ENCODE peak calls at places on chromosomes 7 and 10, in eight cellular contexts. N is esophagus muscularis mucosa, V is tibial nerve, P is testis, X is prostate gland, U is NB4, K is body of pancreas, F is lower leg skin. J is an unnamed sample.

GRCh38 chr7:16660702-16661464 is 14.9 kb downstream of the BZW2 start:
- DNase-seq in N (no peak), V (no peak), P (no peak), X (no peak), U (peak; percentile 75), K (no peak), F (no peak), J (no peak)

GRCh38 chr10:58010076-58010475 is 257.6 kb downstream of the IPMK start:
- DNase-seq in N (no peak), V (no peak), P (no peak), X (no peak), U (no peak), K (no peak), F (no peak), J (no peak)

GRCh38 chr10:122054046-122055025 is 65.4 kb downstream of the TACC2 start:
- DNase-seq in N (no peak), V (peak; percentile 59), P (peak; percentile 60), X (no peak), U (peak; percentile 75), K (peak; percentile 49), F (no peak), J (peak; percentile 64)

GRCh38 chr7:37366445-37366844 is 82.2 kb downstream of the ELMO1 start:
- DNase-seq in N (no peak), V (no peak), P (no peak), X (no peak), U (no peak), K (no peak), F (no peak), J (no peak)

GRCh38 chr7:112056409-112056808 is 149.8 kb downstream of the DOCK4 start:
- DNase-seq in N (no peak), V (no peak), P (no peak), X (no peak), U (no peak), K (no peak), F (no peak), J (no peak)

GRCh38 chr10:15196335-15196834 is 27.9 kb upstream of the NMT2 start:
- DNase-seq in N (no peak), V (no peak), P (no peak), X (no peak), U (no peak), K (no peak), F (no peak), J (no peak)

GRCh38 chr10:112409274-112409673 is 35.4 kb downstream of the ACSL5 start:
- DNase-seq in N (no peak), V (no peak), P (no peak), X (no peak), U (no peak), K (no peak), F (no peak), J (no peak)

GRCh38 chr7:1669954-1670893 is at the start of gene ELFN1:
- DNase-seq in N (no peak), V (no peak), P (no peak), X (no peak), U (peak; percentile 50), K (peak; percentile 58), F (no peak), J (peak; percentile 56)

GRCh38 chr10:24344279-24344678 is 135.3 kb downstream of the KIAA1217 start:
- DNase-seq in N (no peak), V (no peak), P (no peak), X (peak; percentile 76), U (peak; percentile 22), K (peak; percentile 21), F (no peak), J (no peak)

GRCh38 chr10:24981161-24981710 is 28.8 kb upstream of the PRTFDC1 start:
- DNase-seq in N (no peak), V (no peak), P (no peak), X (no peak), U (no peak), K (no peak), F (no peak), J (no peak)

GRCh38 chr10:101484154-101484748 is 103.8 kb downstream of the POLL start:
- DNase-seq in N (no peak), V (no peak), P (no peak), X (no peak), U (no peak), K (no peak), F (no peak), J (no peak)

GRCh38 chr10:6956562-6956961 is 376.5 kb upstream of the PRKCQ start:
- DNase-seq in N (no peak), V (no peak), P (no peak), X (no peak), U (no peak), K (no peak), F (no peak), J (no peak)

GRCh38 chr7:7653568-7654187 is 13.1 kb downstream of the UMAD1 start:
- DNase-seq in N (no peak), V (no peak), P (no peak), X (no peak), U (peak; percentile 59), K (no peak), F (no peak), J (no peak)

GRCh38 chr7:115676080-115676479 is 354.5 kb downstream of the TFEC start:
- DNase-seq in N (no peak), V (peak; percentile 9), P (peak; percentile 77), X (peak; percentile 27), U (peak; percentile 20), K (no peak), F (no peak), J (no peak)

GRCh38 chr10:60283397-60283796 is 106.3 kb downstream of the ANK3 start:
- DNase-seq in N (no peak), V (no peak), P (no peak), X (no peak), U (no peak), K (no peak), F (no peak), J (no peak)

GRCh38 chr10:93058139-93058538 is 2.5 kb upstream of the CYP26C1 start:
- DNase-seq in N (no peak), V (no peak), P (no peak), X (no peak), U (no peak), K (no peak), F (no peak), J (no peak)

GRCh38 chr7:30308392-30308791 is 24.0 kb downstream of the ZNRF2 start:
- DNase-seq in N (no peak), V (no peak), P (no peak), X (no peak), U (peak; percentile 43), K (no peak), F (no peak), J (no peak)

GRCh38 chr7:128865303-128865702 is 2.6 kb downstream of the ATP6V1F start:
- DNase-seq in N (no peak), V (no peak), P (no peak), X (no peak), U (no peak), K (no peak), F (no peak), J (no peak)

GRCh38 chr7:128863433-128863989 is 855 bp downstream of the ATP6V1F start:
- DNase-seq in N (no peak), V (no peak), P (peak; percentile 43), X (peak; percentile 33), U (peak; percentile 85), K (peak; percentile 40), F (no peak), J (no peak)

GRCh38 chr7:128860158-128861073 is 2.2 kb upstream of the ATP6V1F start:
- DNase-seq in N (no peak), V (no peak), P (no peak), X (no peak), U (peak; percentile 52), K (no peak), F (no peak), J (peak; percentile 58)

GRCh38 chr7:128861957-128862570 is 592 bp upstream of the ATP6V1F start:
- DNase-seq in N (no peak), V (no peak), P (no peak), X (no peak), U (peak; percentile 28), K (no peak), F (no peak), J (no peak)

GRCh38 chr7:128862571-128863432 is at the start of gene ATP6V1F:
- DNase-seq in N (peak; percentile 99), V (peak; percentile 96), P (peak; percentile 97), X (peak; percentile 96), U (peak; percentile 99), K (peak; percentile 98), F (peak; percentile 97), J (peak; percentile 97)
- TF ChIP-seq POLR2A in N (peak; percentile 75), V (peak; percentile 81), P (no peak), X (peak; percentile 87), U (peak; percentile 68), K (peak; percentile 30), F (no peak), J (peak; percentile 79)

DNA sequence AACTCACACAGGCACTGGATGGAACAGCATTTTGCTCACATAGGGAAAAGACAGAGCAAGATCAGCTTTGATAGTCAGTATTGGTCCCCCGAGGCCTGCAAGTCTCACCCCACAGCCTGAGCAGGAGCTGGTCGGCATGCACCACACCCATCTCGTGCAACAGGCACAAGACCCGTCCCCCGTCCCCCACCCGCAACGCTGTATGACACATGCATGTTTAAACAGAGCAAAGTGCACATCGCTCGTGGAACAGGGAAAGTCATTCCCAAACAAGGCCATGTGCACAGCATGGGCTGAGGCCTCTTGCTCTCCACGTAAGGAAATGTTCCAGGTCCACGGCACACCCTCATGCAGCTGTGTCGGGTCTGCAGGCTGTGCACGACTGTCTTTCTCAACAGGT is 527.2 kb downstream of the ACTR3B start:
- DNase-seq in N (no peak), V (no peak), P (no peak), X (no peak), U (no peak), K (no peak), F (no peak), J (no peak)
- TF ChIP-seq CTCF in N (no peak), V (no peak), P (no peak), X (no peak), U (no peak), K (no peak), F (no peak), J (no peak)

DNA sequence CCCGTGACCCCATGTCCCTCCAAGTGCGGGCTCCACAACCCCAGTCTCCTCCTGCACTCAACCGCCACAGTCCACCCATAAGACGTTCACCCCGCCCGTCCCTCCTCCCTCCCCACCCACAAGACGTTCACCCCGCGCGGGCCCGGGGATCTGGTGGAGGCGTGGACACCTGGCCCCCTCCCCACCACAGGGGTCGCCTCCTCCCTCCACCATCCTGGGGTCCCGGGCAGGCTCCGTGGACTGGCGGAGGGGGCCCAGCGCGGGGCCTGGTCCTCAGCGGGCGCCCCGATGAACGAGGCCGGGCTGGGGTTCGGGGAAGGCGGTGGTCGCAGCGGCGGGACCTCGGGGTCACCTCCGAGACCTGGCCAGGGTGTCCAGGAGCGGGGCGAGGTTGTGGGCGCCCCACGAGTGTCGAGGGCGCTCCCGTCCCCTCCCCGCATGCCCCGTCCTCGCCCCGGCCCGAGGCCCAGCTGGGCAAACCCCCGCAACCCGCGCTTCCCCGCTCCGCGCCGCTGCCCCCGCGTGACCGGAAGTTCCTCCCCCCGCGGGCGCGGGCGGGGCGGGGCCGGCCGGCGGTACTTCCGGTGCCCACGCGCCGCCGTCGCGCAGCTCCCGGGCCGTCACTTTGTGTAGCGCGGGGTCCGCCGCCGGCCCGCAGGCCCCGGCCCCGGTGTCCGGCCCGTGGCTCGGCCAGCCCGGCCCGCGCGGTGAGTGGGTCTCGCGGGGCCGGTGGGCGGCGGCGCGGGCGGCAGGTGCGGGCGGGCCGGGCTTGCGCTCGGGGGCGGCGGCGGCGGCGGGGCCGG is at the start of gene ZNF316:
- DNase-seq in N (no peak), V (peak; percentile 17), P (peak; percentile 61), X (peak; percentile 29), U (peak; percentile 65), K (peak; percentile 55), F (no peak), J (peak; percentile 86)
- TF ChIP-seq POLR2A in N (no peak), V (peak; percentile 47), P (no peak), X (peak; percentile 53), U (no peak), K (peak; percentile 15), F (no peak), J (peak; percentile 68)

GRCh38 chr10:33073641-33074410 is 115.8 kb upstream of the ITGB1 start:
- DNase-seq in N (no peak), V (no peak), P (no peak), X (no peak), U (peak; percentile 3), K (no peak), F (no peak), J (no peak)
- TF ChIP-seq CTCF in N (no peak), V (no peak), P (no peak), X (no peak), U (no peak), K (no peak), F (no peak), J (no peak)